ENCODE peak calls at places on chromosome 1, in six cellular contexts. O is mesendoderm, T is H1, J is IMR-90, C is H9, L is trophoblast cell. B is an unnamed sample.

GRCh38 chr1:41434748-41435449 is 49.6 kb downstream of the EDN2 start:
- DNase-seq in O (no peak), C (no peak), J (no peak), L (no peak), T (no peak), B (no peak)

GRCh38 chr1:207500306-207500705 is 4.3 kb downstream of the CR1 start:
- DNase-seq in O (no peak), T (no peak), C (no peak), L (peak), J (no peak), B (no peak)

GRCh38 chr1:62437273-62437945 is 560 bp downstream of the USP1 start:
- DNase-seq in O (peak), C (no peak), T (no peak), L (peak), J (no peak), B (peak)

GRCh38 chr1:54768093-54768492 is 3.8 kb upstream of the PARS2 start:
- DNase-seq in L (peak), O (peak), T (no peak), J (peak), C (no peak), B (no peak)

GRCh38 chr1:118461154-118461553 is 276.1 kb upstream of the SPAG17 start:
- DNase-seq in J (no peak), C (no peak), L (no peak), T (no peak), O (peak), B (no peak)

GRCh38 chr1:173205146-173206051 is 1.7 kb downstream of the TNFSF4 start:
- DNase-seq in T (no peak), C (no peak), O (no peak), J (peak), L (no peak), B (no peak)

GRCh38 chr1:174007846-174008245 is 14.3 kb downstream of the RC3H1 start:
- DNase-seq in O (no peak), J (peak), L (peak), C (no peak), T (no peak), B (no peak)

GRCh38 chr1:172823534-172823933 is 164.6 kb downstream of the FASLG start:
- DNase-seq in T (no peak), O (no peak), J (peak), C (no peak), L (no peak), B (no peak)

GRCh38 chr1:227893696-227894305 is 53.9 kb downstream of the WNT9A start:
- DNase-seq in J (no peak), L (peak), C (peak), T (no peak), O (no peak), B (no peak)

GRCh38 chr1:29390491-29391361 is 154.4 kb downstream of the PTPRU start:
- DNase-seq in C (no peak), O (no peak), T (no peak), L (no peak), J (no peak), B (no peak)

GRCh38 chr1:167687919-167688519 is 33.8 kb upstream of the MPZL1 start:
- DNase-seq in T (peak), O (peak), C (peak), L (peak), J (peak), B (peak)

GRCh38 chr1:150764617-150765090 is 924 bp downstream of the CTSS start:
- DNase-seq in J (peak), L (peak), O (no peak), C (no peak), T (no peak), B (no peak)

GRCh38 chr1:81237531-81238528 is 562.9 kb upstream of the ADGRL2 start:
- DNase-seq in L (no peak), C (no peak), O (no peak), J (peak), T (no peak), B (no peak)

GRCh38 chr1:164064501-164064900 is 494.5 kb upstream of the PBX1 start:
- DNase-seq in O (no peak), L (no peak), J (no peak), T (no peak), C (no peak), B (no peak)

GRCh38 chr1:230084408-230085177 is 17.6 kb downstream of the GALNT2 start:
- DNase-seq in O (peak), T (no peak), C (no peak), J (peak), L (peak), B (no peak)

GRCh38 chr1:2633401-2633935 is 652 bp upstream of the MMEL1 start:
- DNase-seq in J (no peak), C (no peak), T (no peak), L (no peak), O (no peak), B (no peak)

GRCh38 chr1:53949023-53949611 is 3.0 kb downstream of the LRRC42 start:
- DNase-seq in C (peak), T (no peak), O (peak), L (peak), J (peak), B (peak)

GRCh38 chr1:237013608-237014007 is 9.4 kb upstream of the MT1HL1 start:
- DNase-seq in J (no peak), O (no peak), T (no peak), L (no peak), C (no peak), B (no peak)

GRCh38 chr1:209769171-209769904 is 13.5 kb downstream of the TRAF3IP3 start:
- DNase-seq in C (no peak), J (peak), O (peak), L (peak), T (no peak), B (no peak)

GRCh38 chr1:201022824-201023516 is 544 bp downstream of the KIF21B start:
- DNase-seq in J (no peak), L (peak), T (no peak), C (no peak), O (no peak), B (no peak)

GRCh38 chr1:246078888-246079252 is 428.2 kb downstream of the SMYD3 start:
- DNase-seq in L (no peak), J (no peak), C (no peak), T (no peak), O (no peak), B (no peak)

GRCh38 chr1:203210988-203211387 is 18.5 kb downstream of the CHIT1 start:
- DNase-seq in O (no peak), T (no peak), C (no peak), J (no peak), L (no peak), B (no peak)

GRCh38 chr1:24744911-24745710 is at the start of gene CLIC4:
- DNase-seq in T (peak), J (peak), O (peak), C (peak), L (peak), B (peak)
- H2BK5ac ChIP-seq in T (peak), J (peak), O (peak), C (peak), L (peak), B (peak)

GRCh38 chr1:159778266-159778665 is 2.5 kb upstream of the DUSP23 start:
- DNase-seq in L (no peak), T (no peak), O (no peak), J (no peak), C (no peak), B (no peak)

GRCh38 chr1:159779403-159779851 is 1.3 kb upstream of the DUSP23 start:
- DNase-seq in J (peak), T (no peak), C (no peak), O (no peak), L (no peak), B (no peak)

GRCh38 chr1:159781992-159782391 is 1.2 kb downstream of the DUSP23 start:
- DNase-seq in J (no peak), O (no peak), T (no peak), C (no peak), L (no peak), B (no peak)

GRCh38 chr1:159783724-159784123 is 3.0 kb downstream of the DUSP23 start:
- DNase-seq in L (no peak), C (peak), O (peak), J (no peak), T (no peak), B (no peak)

GRCh38 chr1:159780583-159781582 is at the start of gene DUSP23:
- DNase-seq in L (peak), T (peak), C (peak), O (peak), J (peak), B (peak)
- H3K23ac ChIP-seq in L (no peak), T (no peak), C (no peak), O (no peak), J (no peak), B (peak)

DNA sequence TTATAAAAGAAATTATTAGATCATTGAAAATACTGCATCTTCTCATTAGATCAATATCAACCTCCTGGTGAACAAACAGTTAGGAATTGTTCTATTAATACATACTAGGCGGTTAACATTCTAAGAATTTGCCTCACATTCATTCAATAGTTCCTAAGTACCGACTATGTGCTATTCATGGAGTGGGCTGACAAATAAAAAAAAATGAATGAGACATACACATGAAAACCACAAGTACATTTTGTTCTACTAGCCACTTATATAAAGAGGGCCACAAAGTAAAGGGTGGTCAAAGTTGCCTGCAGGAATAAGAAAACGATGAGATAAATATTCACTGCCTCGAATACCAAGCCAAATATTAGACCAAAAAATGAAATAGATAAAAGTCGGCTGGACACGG is 294.4 kb downstream of the SDCCAG8 start:
- DNase-seq in O (no peak), J (peak), C (no peak), L (peak), T (no peak), B (no peak)
- H2BK5ac ChIP-seq in O (no peak), J (peak), C (no peak), L (no peak), T (no peak), B (no peak)

GRCh38 chr1:169457443-169457842 is 28.3 kb downstream of the SLC19A2 start:
- DNase-seq in T (no peak), L (no peak), O (no peak), C (no peak), J (no peak), B (no peak)
- H3K23ac ChIP-seq in T (no peak), L (no peak), O (no peak), C (no peak), J (no peak), B (no peak)

GRCh38 chr1:22836846-22837245 is 126.2 kb downstream of the EPHB2 start:
- DNase-seq in J (no peak), O (no peak), T (no peak), L (no peak), C (no peak), B (no peak)
- H2BK5ac ChIP-seq in J (no peak), O (no peak), T (no peak), L (no peak), C (no peak), B (no peak)

GRCh38 chr1:32179443-32180185 is at the start of gene TXLNA:
- DNase-seq in L (peak), T (peak), O (peak), C (peak), J (peak), B (peak)
- H3K23ac ChIP-seq in L (no peak), T (no peak), O (peak), C (no peak), J (peak), B (peak)

B was measured in neuronal stem cell.